ENCODE peak calls at places on chromosomes 7 and 10, in five cellular contexts. G, K, P, I and E are unnamed samples.

GRCh38 chr7:149673006-149673405 is 100.4 kb downstream of the ZNF467 start:
- DNase-seq in G (no peak), K (no peak), P (no peak), I (no peak), E (no peak)

GRCh38 chr7:106367018-106367420 is 82.2 kb upstream of the NAMPT start:
- DNase-seq in G (peak; percentile 12), K (no peak), P (peak; percentile 49), I (no peak), E (peak; percentile 2)

GRCh38 chr10:112565434-112566053 is 118.5 kb downstream of the VTI1A start:
- DNase-seq in G (peak; percentile 73), K (no peak), P (peak; percentile 60), I (no peak), E (peak; percentile 35)

GRCh38 chr7:30068117-30068516 is 39.9 kb downstream of the PLEKHA8 start:
- DNase-seq in G (peak; percentile 82), K (no peak), P (no peak), I (no peak), E (no peak)

GRCh38 chr7:138074121-138074520 is 2.1 kb upstream of the AKR1D1 start:
- DNase-seq in G (no peak), K (no peak), P (no peak), I (no peak), E (no peak)

GRCh38 chr7:94696981-94697670 is 41.2 kb upstream of the SGCE start:
- DNase-seq in G (peak; percentile 95), K (no peak), P (no peak), I (no peak), E (no peak)

GRCh38 chr7:260441-261281 is 29.3 kb upstream of the FOXL3 start:
- DNase-seq in G (no peak), K (no peak), P (no peak), I (no peak), E (no peak)

GRCh38 chr10:129637841-129638240 is 170.8 kb downstream of the MGMT start:
- DNase-seq in G (no peak), K (no peak), P (no peak), I (no peak), E (no peak)

GRCh38 chr7:41881313-41882130 is 178.6 kb upstream of the INHBA start:
- DNase-seq in G (no peak), K (no peak), P (no peak), I (no peak), E (no peak)

GRCh38 chr7:5630670-5631069 is 150.8 kb downstream of the RNF216 start:
- DNase-seq in G (no peak), K (no peak), P (no peak), I (no peak), E (no peak)

GRCh38 chr10:128468462-128468861 is 342.2 kb upstream of the MKI67 start:
- DNase-seq in G (no peak), K (no peak), P (no peak), I (no peak), E (peak; percentile 43)